ENCODE peak calls at places on chromosomes 1 and 21, in seven cellular contexts. C is fibroblast of lung, K is mammary epithelial cell, J is astrocyte, M is GM12878, W is PC-3, R is GM23248. T is an unnamed sample.

GRCh38 chr1:167663002-167663772 is 33.2 kb downstream of the RCSD1 start:
- DNase-seq in J (no peak), K (peak; percentile 100), W (peak; percentile 50), M (peak; percentile 60), C (peak; percentile 32), R (peak; percentile 83), T (peak; percentile 88)

GRCh38 chr1:48619529-48619928 is 147.5 kb upstream of the SPATA6 start:
- DNase-seq in M (no peak), C (peak; percentile 22), K (peak; percentile 72), W (peak; percentile 78), J (peak; percentile 7), R (peak; percentile 44), T (peak; percentile 53)

GRCh38 chr21:33308586-33309490 is 15.9 kb upstream of the IFNAR1 start:
- DNase-seq in J (peak; percentile 28), K (no peak), C (peak; percentile 21), M (peak; percentile 98), R (no peak), W (no peak), T (no peak)

GRCh38 chr1:5994713-5995621 is 2.7 kb upstream of the NPHP4 start:
- DNase-seq in R (no peak), W (no peak), M (peak; percentile 30), J (no peak), C (no peak), K (no peak), T (no peak)

GRCh38 chr1:41608242-41608641 is 123.8 kb upstream of the EDN2 start:
- DNase-seq in C (peak; percentile 81), K (peak; percentile 17), R (peak; percentile 47), W (no peak), M (no peak), J (peak; percentile 74), T (no peak)

GRCh38 chr1:44553771-44554170 is 120.5 kb downstream of the TMEM53 start:
- DNase-seq in J (peak; percentile 63), R (peak; percentile 76), W (peak; percentile 87), M (no peak), K (peak; percentile 75), C (peak; percentile 75), T (no peak)

GRCh38 chr1:232880354-232880753 is 70.1 kb upstream of the NTPCR start:
- DNase-seq in C (no peak), R (peak; percentile 55), K (peak; percentile 14), J (no peak), M (no peak), W (peak; percentile 60), T (no peak)

GRCh38 chr1:103250441-103250861 is 142.1 kb upstream of the COL11A1 start:
- DNase-seq in M (no peak), R (no peak), K (no peak), W (no peak), J (peak; percentile 63), C (peak; percentile 77), T (no peak)

GRCh38 chr1:169692766-169693460 is 18.5 kb downstream of the SELL start:
- DNase-seq in W (no peak), M (peak; percentile 89), J (no peak), R (no peak), K (no peak), C (no peak), T (no peak)

GRCh38 chr1:20154306-20154831 is 15.2 kb downstream of the PLA2G2F start:
- DNase-seq in J (no peak), R (no peak), M (no peak), W (no peak), C (no peak), K (no peak), T (no peak)

GRCh38 chr1:177913762-177914540 is 55.9 kb downstream of the SEC16B start:
- DNase-seq in J (peak; percentile 23), W (peak; percentile 22), R (peak; percentile 75), M (no peak), C (peak; percentile 40), K (peak; percentile 32), T (no peak)

GRCh38 chr21:34771512-34772028 is 102.8 kb downstream of the CLIC6 start:
- DNase-seq in C (peak; percentile 69), R (peak; percentile 76), J (peak; percentile 60), M (no peak), K (peak; percentile 86), W (peak; percentile 90), T (no peak)

GRCh38 chr1:46490603-46491499 is 1.2 kb downstream of the DMBX1 start:
- DNase-seq in J (no peak), C (peak; percentile 18), R (peak; percentile 34), K (peak; percentile 14), M (no peak), W (no peak), T (no peak)

GRCh38 chr1:174276087-174276486 is 116.8 kb downstream of the RABGAP1L start:
- DNase-seq in W (no peak), R (no peak), M (peak; percentile 19), K (no peak), C (no peak), J (no peak), T (no peak)

GRCh38 chr21:34197561-34197960 is 124.2 kb downstream of the MRPS6 start:
- DNase-seq in K (no peak), W (no peak), M (no peak), J (no peak), R (no peak), C (no peak), T (no peak)

GRCh38 chr1:163361123-163361934 is 39.6 kb downstream of the NUF2 start:
- DNase-seq in K (peak; percentile 12), W (peak; percentile 60), M (no peak), R (peak; percentile 26), C (peak; percentile 6), J (no peak), T (no peak)

GRCh38 chr1:150557813-150558212 is 8.6 kb downstream of the ADAMTSL4 start:
- DNase-seq in K (no peak), M (no peak), J (no peak), W (no peak), C (no peak), R (no peak), T (no peak)

GRCh38 chr1:24384251-24385090 is 29.1 kb downstream of the STPG1 start:
- DNase-seq in K (peak; percentile 89), M (no peak), R (peak; percentile 86), W (peak; percentile 49), J (peak; percentile 73), C (peak; percentile 79), T (no peak)

GRCh38 chr1:36108314-36108713 is 16.7 kb downstream of the COL8A2 start:
- DNase-seq in K (no peak), J (peak; percentile 58), W (no peak), M (no peak), C (peak; percentile 70), R (no peak), T (no peak)

GRCh38 chr1:15170071-15170470 is 16.5 kb downstream of the TMEM51 start:
- DNase-seq in K (no peak), C (no peak), J (no peak), R (no peak), M (no peak), W (no peak), T (no peak)

DNA sequence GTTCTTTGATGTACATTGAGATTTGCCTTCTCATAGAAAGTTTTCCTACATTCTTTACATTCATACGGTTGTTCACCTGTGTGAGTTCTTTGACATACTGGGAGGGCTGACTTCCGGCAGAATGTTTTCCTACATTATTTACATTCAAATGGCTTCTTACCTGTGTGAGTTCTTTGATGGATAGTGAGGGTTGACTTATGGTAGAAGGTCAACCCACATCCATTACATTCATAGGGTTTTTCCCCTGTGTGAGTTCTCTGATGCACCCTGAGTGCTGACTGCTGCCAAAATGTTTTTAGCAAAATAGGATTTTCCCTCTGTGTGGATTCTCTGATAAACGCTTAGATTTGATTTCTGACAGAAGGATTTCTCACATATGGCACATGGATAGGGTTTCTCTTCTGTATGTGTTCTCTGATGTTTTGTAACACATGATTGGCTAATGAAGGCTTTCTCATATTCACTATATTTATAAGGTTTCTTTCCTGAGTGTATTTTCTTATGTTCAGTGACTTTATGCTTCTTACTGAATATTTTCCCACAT is 37.7 kb downstream of the JMJD4 start:
- DNase-seq in K (no peak), C (no peak), J (no peak), M (no peak), W (no peak), R (no peak), T (no peak)
- H3K9me3 ChIP-seq in K (peaks cover 24% of the 10 kb centered on the region), C (no peaks in the 10 kb centered on the region), J (peaks cover 7% of the 10 kb centered on the region), M (peaks cover 3% of the 10 kb centered on the region), W (peaks cover 40% of the 10 kb centered on the region), R (no peaks in the 10 kb centered on the region), T (peaks cover 2% of the 10 kb centered on the region)

GRCh38 chr1:39671793-39672550 is at the start of gene NT5C1A:
- DNase-seq in W (no peak), R (peak; percentile 46), K (no peak), M (no peak), J (no peak), C (peak; percentile 18), T (no peak)
- TF ChIP-seq EZH2 in W (no peak), R (peak; percentile 58), K (no peak), M (no peak), J (peak; percentile 71), C (peak; percentile 7), T (peak; percentile 69)

GRCh38 chr1:29524285-29525065 is 288.2 kb downstream of the PTPRU start:
- DNase-seq in R (no peak), K (no peak), W (no peak), C (no peak), M (no peak), J (no peak), T (no peak)
- H3K9me3 ChIP-seq in R (no peaks in the 10 kb centered on the region), K (no peaks in the 10 kb centered on the region), W (no peaks in the 10 kb centered on the region), C (no peaks in the 10 kb centered on the region), M (no peaks in the 10 kb centered on the region), J (no peaks in the 10 kb centered on the region), T (no peaks in the 10 kb centered on the region)

GRCh38 chr1:39788426-39788757 is 273 bp downstream of the BMP8B start:
- DNase-seq in W (no peak), K (no peak), R (no peak), J (no peak), M (no peak), C (no peak), T (no peak)

GRCh38 chr1:39789571-39790110 is 976 bp upstream of the BMP8B start:
- DNase-seq in K (no peak), C (no peak), J (no peak), M (no peak), W (no peak), R (no peak), T (no peak)

GRCh38 chr1:39791838-39792237 is 3.2 kb upstream of the BMP8B start:
- DNase-seq in K (no peak), R (no peak), J (no peak), M (no peak), C (no peak), W (no peak), T (no peak)

GRCh38 chr1:39787468-39787867 is 1.2 kb downstream of the BMP8B start:
- DNase-seq in R (no peak), M (no peak), W (no peak), C (no peak), J (no peak), K (no peak), T (no peak)

DNA sequence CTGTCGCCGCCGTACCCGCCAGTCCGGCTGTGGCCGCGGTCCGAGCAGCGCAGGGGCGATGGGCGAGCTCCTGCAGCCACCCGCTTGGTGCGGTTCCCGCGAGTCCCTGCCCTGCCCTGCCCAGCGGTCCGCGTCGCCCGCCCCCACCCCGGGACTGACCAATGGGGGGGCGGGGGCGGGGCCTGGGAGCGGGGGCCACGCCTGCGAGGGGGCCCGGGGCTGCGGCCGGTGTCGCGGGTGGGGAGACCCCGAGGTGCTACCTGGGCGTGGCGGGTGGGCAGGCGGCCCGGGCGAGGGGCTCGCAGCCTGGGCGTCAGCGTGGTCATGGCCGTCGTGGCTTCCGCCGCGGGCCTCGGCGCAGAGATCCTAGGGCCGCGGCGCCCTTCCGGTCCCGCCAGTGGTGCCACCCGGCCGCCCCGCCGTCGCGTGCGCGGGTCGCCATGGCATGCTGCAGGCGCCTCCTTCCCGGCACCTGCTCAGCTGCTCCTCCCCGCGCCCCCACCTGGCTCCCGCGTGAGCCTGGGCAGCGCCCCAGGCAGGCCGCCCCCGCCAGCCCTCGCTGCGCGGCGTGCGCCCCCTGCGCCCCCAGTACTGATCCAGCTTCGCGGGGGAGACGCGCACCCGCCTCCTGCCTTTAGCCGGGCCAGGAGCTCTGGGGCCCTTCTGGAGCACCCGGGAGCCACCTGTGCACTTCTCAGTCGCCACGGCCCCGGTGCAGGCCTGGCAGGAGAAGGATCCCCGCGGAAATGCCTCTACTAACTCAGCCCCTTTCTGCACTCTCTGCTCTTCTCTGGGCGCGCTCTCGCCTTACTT is at the start of gene BMP8B:
- DNase-seq in K (peak; percentile 21), R (peak; percentile 44), C (no peak), J (no peak), M (no peak), W (peak; percentile 75), T (no peak)
- TF ChIP-seq EZH2 in K (no peak), R (no peak), C (no peak), J (peak; percentile 88), M (no peak), W (no peak), T (peak; percentile 64)

T was measured in keratinocyte.